ENCODE peak calls at places on chromosomes 13 and 19, in ten cellular contexts. One of them, this sample, is unnamed.
A peak's percentile ranks its signal among the peaks of the same experiment; 100 is the strongest.

GRCh38 chr19:31285744-31286143 is 63.5 kb downstream of the TSHZ3 start:
- DNase-seq in CD4-positive, alpha-beta T cell: no peak
- DNase-seq in amygdala: no peak
- DNase-seq in stimulated activated CD8-positive, alpha-beta memory T cell treated with anti-CD3 and anti-CD28 coated beads, Interleukin-12 subunit alpha, Interleukin-12 subunit beta, amount 100 ng/mL, for 4 hours: no peak
- DNase-seq in T-helper 2 cell: no peak
- DNase-seq in T-helper 17 cell: no peak
- DNase-seq in right cardiac atrium: no peak
- DNase-seq in anterior cingulate cortex: no peak
- DNase-seq in activated CD4-positive, CD25-positive, alpha-beta regulatory T cell treated with anti-CD3 and anti-CD28 coated beads, Interleukin-2, amount 50 U/mL, for 16 hours: no peak
- DNase-seq in RPMI7951: peak; percentile 86
- DNase-seq in this sample: no peak

GRCh38 chr19:35869327-35870123 is 1.2 kb downstream of the APLP1 start:
- DNase-seq in CD4-positive, alpha-beta T cell: peak; percentile 67
- DNase-seq in amygdala: peak; percentile 78
- DNase-seq in stimulated activated CD8-positive, alpha-beta memory T cell treated with anti-CD3 and anti-CD28 coated beads, Interleukin-12 subunit alpha, Interleukin-12 subunit beta, amount 100 ng/mL, for 4 hours: peak; percentile 54
- DNase-seq in T-helper 2 cell: peak; percentile 65
- DNase-seq in T-helper 17 cell: peak; percentile 74
- DNase-seq in right cardiac atrium: peak; percentile 90
- DNase-seq in anterior cingulate cortex: peak; percentile 83
- DNase-seq in activated CD4-positive, CD25-positive, alpha-beta regulatory T cell treated with anti-CD3 and anti-CD28 coated beads, Interleukin-2, amount 50 U/mL, for 16 hours: peak; percentile 50
- DNase-seq in RPMI7951: peak; percentile 88
- DNase-seq in this sample: peak; percentile 91

GRCh38 chr13:85659493-85659892 is 139.7 kb downstream of the SLITRK6 start:
- DNase-seq in CD4-positive, alpha-beta T cell: no peak
- DNase-seq in amygdala: no peak
- DNase-seq in stimulated activated CD8-positive, alpha-beta memory T cell treated with anti-CD3 and anti-CD28 coated beads, Interleukin-12 subunit alpha, Interleukin-12 subunit beta, amount 100 ng/mL, for 4 hours: no peak
- DNase-seq in T-helper 2 cell: no peak
- DNase-seq in T-helper 17 cell: no peak
- DNase-seq in right cardiac atrium: no peak
- DNase-seq in anterior cingulate cortex: no peak
- DNase-seq in activated CD4-positive, CD25-positive, alpha-beta regulatory T cell treated with anti-CD3 and anti-CD28 coated beads, Interleukin-2, amount 50 U/mL, for 16 hours: no peak
- DNase-seq in RPMI7951: peak; percentile 8
- DNase-seq in this sample: no peak

GRCh38 chr19:2720777-2721569 is at the start of gene DIRAS1:
- DNase-seq in CD4-positive, alpha-beta T cell: no peak
- DNase-seq in amygdala: no peak
- DNase-seq in stimulated activated CD8-positive, alpha-beta memory T cell treated with anti-CD3 and anti-CD28 coated beads, Interleukin-12 subunit alpha, Interleukin-12 subunit beta, amount 100 ng/mL, for 4 hours: no peak
- DNase-seq in T-helper 2 cell: no peak
- DNase-seq in T-helper 17 cell: no peak
- DNase-seq in right cardiac atrium: no peak
- DNase-seq in anterior cingulate cortex: no peak
- DNase-seq in activated CD4-positive, CD25-positive, alpha-beta regulatory T cell treated with anti-CD3 and anti-CD28 coated beads, Interleukin-2, amount 50 U/mL, for 16 hours: no peak
- DNase-seq in RPMI7951: no peak
- DNase-seq in this sample: no peak

GRCh38 chr19:12156254-12157058 is at the start of gene ZNF625:
- DNase-seq in CD4-positive, alpha-beta T cell: no peak
- DNase-seq in amygdala: peak; percentile 84
- DNase-seq in stimulated activated CD8-positive, alpha-beta memory T cell treated with anti-CD3 and anti-CD28 coated beads, Interleukin-12 subunit alpha, Interleukin-12 subunit beta, amount 100 ng/mL, for 4 hours: no peak
- DNase-seq in T-helper 2 cell: no peak
- DNase-seq in T-helper 17 cell: peak; percentile 12
- DNase-seq in right cardiac atrium: peak; percentile 96
- DNase-seq in anterior cingulate cortex: peak; percentile 82
- DNase-seq in activated CD4-positive, CD25-positive, alpha-beta regulatory T cell treated with anti-CD3 and anti-CD28 coated beads, Interleukin-2, amount 50 U/mL, for 16 hours: no peak
- DNase-seq in RPMI7951: peak; percentile 93
- DNase-seq in this sample: peak; percentile 83

GRCh38 chr13:24854311-24854710 is 90.3 kb downstream of the RNF17 start:
- DNase-seq in CD4-positive, alpha-beta T cell: no peak
- DNase-seq in amygdala: no peak
- DNase-seq in stimulated activated CD8-positive, alpha-beta memory T cell treated with anti-CD3 and anti-CD28 coated beads, Interleukin-12 subunit alpha, Interleukin-12 subunit beta, amount 100 ng/mL, for 4 hours: no peak
- DNase-seq in T-helper 2 cell: no peak
- DNase-seq in T-helper 17 cell: no peak
- DNase-seq in right cardiac atrium: no peak
- DNase-seq in anterior cingulate cortex: no peak
- DNase-seq in activated CD4-positive, CD25-positive, alpha-beta regulatory T cell treated with anti-CD3 and anti-CD28 coated beads, Interleukin-2, amount 50 U/mL, for 16 hours: no peak
- DNase-seq in RPMI7951: no peak
- DNase-seq in this sample: no peak

GRCh38 chr13:114237415-114238112 is 2.9 kb downstream of the CDC16 start:
- DNase-seq in CD4-positive, alpha-beta T cell: no peak
- DNase-seq in amygdala: no peak
- DNase-seq in stimulated activated CD8-positive, alpha-beta memory T cell treated with anti-CD3 and anti-CD28 coated beads, Interleukin-12 subunit alpha, Interleukin-12 subunit beta, amount 100 ng/mL, for 4 hours: no peak
- DNase-seq in T-helper 2 cell: no peak
- DNase-seq in T-helper 17 cell: no peak
- DNase-seq in right cardiac atrium: no peak
- DNase-seq in anterior cingulate cortex: no peak
- DNase-seq in activated CD4-positive, CD25-positive, alpha-beta regulatory T cell treated with anti-CD3 and anti-CD28 coated beads, Interleukin-2, amount 50 U/mL, for 16 hours: no peak
- DNase-seq in RPMI7951: no peak
- DNase-seq in this sample: no peak

GRCh38 chr13:76854894-76855293 is 31.3 kb downstream of the KCTD12 start:
- DNase-seq in CD4-positive, alpha-beta T cell: no peak
- DNase-seq in amygdala: no peak
- DNase-seq in stimulated activated CD8-positive, alpha-beta memory T cell treated with anti-CD3 and anti-CD28 coated beads, Interleukin-12 subunit alpha, Interleukin-12 subunit beta, amount 100 ng/mL, for 4 hours: no peak
- DNase-seq in T-helper 2 cell: no peak
- DNase-seq in T-helper 17 cell: no peak
- DNase-seq in right cardiac atrium: no peak
- DNase-seq in anterior cingulate cortex: no peak
- DNase-seq in activated CD4-positive, CD25-positive, alpha-beta regulatory T cell treated with anti-CD3 and anti-CD28 coated beads, Interleukin-2, amount 50 U/mL, for 16 hours: no peak
- DNase-seq in RPMI7951: peak; percentile 50
- DNase-seq in this sample: no peak

GRCh38 chr19:17097593-17098126 is 22.1 kb downstream of the MYO9B start:
- DNase-seq in CD4-positive, alpha-beta T cell: no peak
- DNase-seq in amygdala: no peak
- DNase-seq in stimulated activated CD8-positive, alpha-beta memory T cell treated with anti-CD3 and anti-CD28 coated beads, Interleukin-12 subunit alpha, Interleukin-12 subunit beta, amount 100 ng/mL, for 4 hours: no peak
- DNase-seq in T-helper 2 cell: no peak
- DNase-seq in T-helper 17 cell: no peak
- DNase-seq in right cardiac atrium: no peak
- DNase-seq in anterior cingulate cortex: no peak
- DNase-seq in activated CD4-positive, CD25-positive, alpha-beta regulatory T cell treated with anti-CD3 and anti-CD28 coated beads, Interleukin-2, amount 50 U/mL, for 16 hours: no peak
- DNase-seq in RPMI7951: peak; percentile 79
- DNase-seq in this sample: no peak

GRCh38 chr19:14974488-14974887 is 5.2 kb downstream of the SLC1A6 start:
- DNase-seq in CD4-positive, alpha-beta T cell: no peak
- DNase-seq in amygdala: no peak
- DNase-seq in stimulated activated CD8-positive, alpha-beta memory T cell treated with anti-CD3 and anti-CD28 coated beads, Interleukin-12 subunit alpha, Interleukin-12 subunit beta, amount 100 ng/mL, for 4 hours: no peak
- DNase-seq in T-helper 2 cell: no peak
- DNase-seq in T-helper 17 cell: no peak
- DNase-seq in right cardiac atrium: no peak
- DNase-seq in anterior cingulate cortex: no peak
- DNase-seq in activated CD4-positive, CD25-positive, alpha-beta regulatory T cell treated with anti-CD3 and anti-CD28 coated beads, Interleukin-2, amount 50 U/mL, for 16 hours: no peak
- DNase-seq in RPMI7951: no peak
- DNase-seq in this sample: no peak

GRCh38 chr19:37951816-37952210 is 44.8 kb downstream of the SIPA1L3 start:
- DNase-seq in CD4-positive, alpha-beta T cell: no peak
- DNase-seq in amygdala: no peak
- DNase-seq in stimulated activated CD8-positive, alpha-beta memory T cell treated with anti-CD3 and anti-CD28 coated beads, Interleukin-12 subunit alpha, Interleukin-12 subunit beta, amount 100 ng/mL, for 4 hours: no peak
- DNase-seq in T-helper 2 cell: no peak
- DNase-seq in T-helper 17 cell: no peak
- DNase-seq in right cardiac atrium: no peak
- DNase-seq in anterior cingulate cortex: no peak
- DNase-seq in activated CD4-positive, CD25-positive, alpha-beta regulatory T cell treated with anti-CD3 and anti-CD28 coated beads, Interleukin-2, amount 50 U/mL, for 16 hours: no peak
- DNase-seq in RPMI7951: no peak
- DNase-seq in this sample: no peak

GRCh38 chr13:93388701-93389100 is 162.1 kb downstream of the GPC6 start:
- DNase-seq in CD4-positive, alpha-beta T cell: no peak
- DNase-seq in amygdala: no peak
- DNase-seq in stimulated activated CD8-positive, alpha-beta memory T cell treated with anti-CD3 and anti-CD28 coated beads, Interleukin-12 subunit alpha, Interleukin-12 subunit beta, amount 100 ng/mL, for 4 hours: no peak
- DNase-seq in T-helper 2 cell: no peak
- DNase-seq in T-helper 17 cell: no peak
- DNase-seq in right cardiac atrium: no peak
- DNase-seq in anterior cingulate cortex: no peak
- DNase-seq in activated CD4-positive, CD25-positive, alpha-beta regulatory T cell treated with anti-CD3 and anti-CD28 coated beads, Interleukin-2, amount 50 U/mL, for 16 hours: no peak
- DNase-seq in RPMI7951: no peak
- DNase-seq in this sample: no peak

GRCh38 chr13:35046587-35046986 is 104.5 kb downstream of the NBEA start:
- DNase-seq in CD4-positive, alpha-beta T cell: no peak
- DNase-seq in amygdala: no peak
- DNase-seq in stimulated activated CD8-positive, alpha-beta memory T cell treated with anti-CD3 and anti-CD28 coated beads, Interleukin-12 subunit alpha, Interleukin-12 subunit beta, amount 100 ng/mL, for 4 hours: no peak
- DNase-seq in T-helper 2 cell: no peak
- DNase-seq in T-helper 17 cell: no peak
- DNase-seq in right cardiac atrium: no peak
- DNase-seq in anterior cingulate cortex: no peak
- DNase-seq in activated CD4-positive, CD25-positive, alpha-beta regulatory T cell treated with anti-CD3 and anti-CD28 coated beads, Interleukin-2, amount 50 U/mL, for 16 hours: no peak
- DNase-seq in RPMI7951: no peak
- DNase-seq in this sample: no peak

GRCh38 chr19:18780631-18781030 is 10.5 kb downstream of the COMP start:
- DNase-seq in CD4-positive, alpha-beta T cell: no peak
- DNase-seq in amygdala: no peak
- DNase-seq in stimulated activated CD8-positive, alpha-beta memory T cell treated with anti-CD3 and anti-CD28 coated beads, Interleukin-12 subunit alpha, Interleukin-12 subunit beta, amount 100 ng/mL, for 4 hours: no peak
- DNase-seq in T-helper 2 cell: no peak
- DNase-seq in T-helper 17 cell: no peak
- DNase-seq in right cardiac atrium: no peak
- DNase-seq in anterior cingulate cortex: no peak
- DNase-seq in activated CD4-positive, CD25-positive, alpha-beta regulatory T cell treated with anti-CD3 and anti-CD28 coated beads, Interleukin-2, amount 50 U/mL, for 16 hours: no peak
- DNase-seq in RPMI7951: no peak
- DNase-seq in this sample: no peak

GRCh38 chr13:33172911-33173310 is 112.6 kb downstream of the STARD13 start:
- DNase-seq in CD4-positive, alpha-beta T cell: no peak
- DNase-seq in amygdala: no peak
- DNase-seq in stimulated activated CD8-positive, alpha-beta memory T cell treated with anti-CD3 and anti-CD28 coated beads, Interleukin-12 subunit alpha, Interleukin-12 subunit beta, amount 100 ng/mL, for 4 hours: no peak
- DNase-seq in T-helper 2 cell: no peak
- DNase-seq in T-helper 17 cell: no peak
- DNase-seq in right cardiac atrium: no peak
- DNase-seq in anterior cingulate cortex: no peak
- DNase-seq in activated CD4-positive, CD25-positive, alpha-beta regulatory T cell treated with anti-CD3 and anti-CD28 coated beads, Interleukin-2, amount 50 U/mL, for 16 hours: no peak
- DNase-seq in RPMI7951: peak; percentile 24
- DNase-seq in this sample: no peak

GRCh38 chr19:28469544-28469943 is 743.4 kb downstream of the UQCRFS1 start:
- DNase-seq in CD4-positive, alpha-beta T cell: no peak
- DNase-seq in amygdala: no peak
- DNase-seq in stimulated activated CD8-positive, alpha-beta memory T cell treated with anti-CD3 and anti-CD28 coated beads, Interleukin-12 subunit alpha, Interleukin-12 subunit beta, amount 100 ng/mL, for 4 hours: no peak
- DNase-seq in T-helper 2 cell: no peak
- DNase-seq in T-helper 17 cell: no peak
- DNase-seq in right cardiac atrium: no peak
- DNase-seq in anterior cingulate cortex: no peak
- DNase-seq in activated CD4-positive, CD25-positive, alpha-beta regulatory T cell treated with anti-CD3 and anti-CD28 coated beads, Interleukin-2, amount 50 U/mL, for 16 hours: no peak
- DNase-seq in RPMI7951: no peak
- DNase-seq in this sample: no peak

GRCh38 chr19:2727640-2727944 is 6.4 kb upstream of the DIRAS1 start:
- DNase-seq in CD4-positive, alpha-beta T cell: no peak
- DNase-seq in amygdala: no peak
- DNase-seq in stimulated activated CD8-positive, alpha-beta memory T cell treated with anti-CD3 and anti-CD28 coated beads, Interleukin-12 subunit alpha, Interleukin-12 subunit beta, amount 100 ng/mL, for 4 hours: no peak
- DNase-seq in T-helper 2 cell: no peak
- DNase-seq in T-helper 17 cell: no peak
- DNase-seq in right cardiac atrium: no peak
- DNase-seq in anterior cingulate cortex: no peak
- DNase-seq in activated CD4-positive, CD25-positive, alpha-beta regulatory T cell treated with anti-CD3 and anti-CD28 coated beads, Interleukin-2, amount 50 U/mL, for 16 hours: no peak
- DNase-seq in RPMI7951: peak; percentile 51
- DNase-seq in this sample: no peak

GRCh38 chr13:108957369-108958012 is 328.1 kb downstream of the MYO16 start:
- DNase-seq in CD4-positive, alpha-beta T cell: no peak
- DNase-seq in amygdala: no peak
- DNase-seq in stimulated activated CD8-positive, alpha-beta memory T cell treated with anti-CD3 and anti-CD28 coated beads, Interleukin-12 subunit alpha, Interleukin-12 subunit beta, amount 100 ng/mL, for 4 hours: no peak
- DNase-seq in T-helper 2 cell: no peak
- DNase-seq in T-helper 17 cell: no peak
- DNase-seq in right cardiac atrium: no peak
- DNase-seq in anterior cingulate cortex: no peak
- DNase-seq in activated CD4-positive, CD25-positive, alpha-beta regulatory T cell treated with anti-CD3 and anti-CD28 coated beads, Interleukin-2, amount 50 U/mL, for 16 hours: no peak
- DNase-seq in RPMI7951: peak; percentile 57
- DNase-seq in this sample: no peak

GRCh38 chr13:70424928-70425327 is 316.7 kb upstream of the KLHL1 start:
- DNase-seq in CD4-positive, alpha-beta T cell: no peak
- DNase-seq in amygdala: no peak
- DNase-seq in stimulated activated CD8-positive, alpha-beta memory T cell treated with anti-CD3 and anti-CD28 coated beads, Interleukin-12 subunit alpha, Interleukin-12 subunit beta, amount 100 ng/mL, for 4 hours: no peak
- DNase-seq in T-helper 2 cell: no peak
- DNase-seq in T-helper 17 cell: no peak
- DNase-seq in right cardiac atrium: no peak
- DNase-seq in anterior cingulate cortex: no peak
- DNase-seq in activated CD4-positive, CD25-positive, alpha-beta regulatory T cell treated with anti-CD3 and anti-CD28 coated beads, Interleukin-2, amount 50 U/mL, for 16 hours: no peak
- DNase-seq in RPMI7951: no peak
- DNase-seq in this sample: no peak

GRCh38 chr19:40702337-40703012 is 12.0 kb upstream of the NUMBL start:
- DNase-seq in CD4-positive, alpha-beta T cell: no peak
- DNase-seq in amygdala: no peak
- DNase-seq in stimulated activated CD8-positive, alpha-beta memory T cell treated with anti-CD3 and anti-CD28 coated beads, Interleukin-12 subunit alpha, Interleukin-12 subunit beta, amount 100 ng/mL, for 4 hours: no peak
- DNase-seq in T-helper 2 cell: no peak
- DNase-seq in T-helper 17 cell: no peak
- DNase-seq in right cardiac atrium: peak; percentile 74
- DNase-seq in anterior cingulate cortex: peak; percentile 40
- DNase-seq in activated CD4-positive, CD25-positive, alpha-beta regulatory T cell treated with anti-CD3 and anti-CD28 coated beads, Interleukin-2, amount 50 U/mL, for 16 hours: no peak
- DNase-seq in RPMI7951: no peak
- DNase-seq in this sample: peak; percentile 44

GRCh38 chr13:110713981-110714797 is 689 bp downstream of the ING1 start:
- DNase-seq in CD4-positive, alpha-beta T cell: peak; percentile 70
- DNase-seq in amygdala: peak; percentile 34
- DNase-seq in stimulated activated CD8-positive, alpha-beta memory T cell treated with anti-CD3 and anti-CD28 coated beads, Interleukin-12 subunit alpha, Interleukin-12 subunit beta, amount 100 ng/mL, for 4 hours: peak; percentile 60
- DNase-seq in T-helper 2 cell: peak; percentile 63
- DNase-seq in T-helper 17 cell: peak; percentile 62
- DNase-seq in right cardiac atrium: peak; percentile 80
- DNase-seq in anterior cingulate cortex: peak; percentile 65
- DNase-seq in activated CD4-positive, CD25-positive, alpha-beta regulatory T cell treated with anti-CD3 and anti-CD28 coated beads, Interleukin-2, amount 50 U/mL, for 16 hours: peak; percentile 51
- DNase-seq in RPMI7951: peak; percentile 41
- DNase-seq in this sample: peak; percentile 66

GRCh38 chr19:49553451-49554271 is 25.9 kb downstream of the RCN3 start:
- DNase-seq in CD4-positive, alpha-beta T cell: no peak
- DNase-seq in amygdala: no peak
- DNase-seq in stimulated activated CD8-positive, alpha-beta memory T cell treated with anti-CD3 and anti-CD28 coated beads, Interleukin-12 subunit alpha, Interleukin-12 subunit beta, amount 100 ng/mL, for 4 hours: no peak
- DNase-seq in T-helper 2 cell: no peak
- DNase-seq in T-helper 17 cell: no peak
- DNase-seq in right cardiac atrium: no peak
- DNase-seq in anterior cingulate cortex: no peak
- DNase-seq in activated CD4-positive, CD25-positive, alpha-beta regulatory T cell treated with anti-CD3 and anti-CD28 coated beads, Interleukin-2, amount 50 U/mL, for 16 hours: no peak
- DNase-seq in RPMI7951: peak; percentile 14
- DNase-seq in this sample: no peak

GRCh38 chr13:103671547-103671946 is 605.3 kb upstream of the SLC10A2 start:
- DNase-seq in CD4-positive, alpha-beta T cell: no peak
- DNase-seq in amygdala: no peak
- DNase-seq in stimulated activated CD8-positive, alpha-beta memory T cell treated with anti-CD3 and anti-CD28 coated beads, Interleukin-12 subunit alpha, Interleukin-12 subunit beta, amount 100 ng/mL, for 4 hours: no peak
- DNase-seq in T-helper 2 cell: no peak
- DNase-seq in T-helper 17 cell: no peak
- DNase-seq in right cardiac atrium: no peak
- DNase-seq in anterior cingulate cortex: no peak
- DNase-seq in activated CD4-positive, CD25-positive, alpha-beta regulatory T cell treated with anti-CD3 and anti-CD28 coated beads, Interleukin-2, amount 50 U/mL, for 16 hours: no peak
- DNase-seq in RPMI7951: no peak
- DNase-seq in this sample: no peak

GRCh38 chr13:86731987-86732386 is 932.8 kb upstream of the SLITRK6 start:
- DNase-seq in CD4-positive, alpha-beta T cell: no peak
- DNase-seq in amygdala: no peak
- DNase-seq in stimulated activated CD8-positive, alpha-beta memory T cell treated with anti-CD3 and anti-CD28 coated beads, Interleukin-12 subunit alpha, Interleukin-12 subunit beta, amount 100 ng/mL, for 4 hours: no peak
- DNase-seq in T-helper 2 cell: no peak
- DNase-seq in T-helper 17 cell: no peak
- DNase-seq in right cardiac atrium: no peak
- DNase-seq in anterior cingulate cortex: no peak
- DNase-seq in activated CD4-positive, CD25-positive, alpha-beta regulatory T cell treated with anti-CD3 and anti-CD28 coated beads, Interleukin-2, amount 50 U/mL, for 16 hours: no peak
- DNase-seq in RPMI7951: no peak
- DNase-seq in this sample: no peak